ENCODE peak calls at places on chromosomes 13 and 19, in ten cellular contexts. H is GM12864, B is AG09319, S is AG04450, F is heart right ventricle, C is stomach, T is breast epithelium, N is tibial nerve, P is AG10803, X is BJ. M is an unnamed sample.

GRCh38 chr13:21119526-21119925 is 56.8 kb downstream of the SKA3 start:
- DNase-seq in S (no peak), B (no peak), T (no peak), X (no peak), H (no peak), C (no peak), P (no peak), N (no peak), F (no peak), M (no peak)

GRCh38 chr19:4007836-4008539 is 452 bp downstream of the PIAS4 start:
- DNase-seq in X (no peak), B (no peak), H (no peak), T (peak), N (peak), C (no peak), S (no peak), F (no peak), P (no peak), M (no peak)

GRCh38 chr13:20370815-20371421 is 138.8 kb upstream of the GJB6 start:
- DNase-seq in H (no peak), B (no peak), T (no peak), X (no peak), S (no peak), F (no peak), C (no peak), N (no peak), P (no peak), M (no peak)

GRCh38 chr13:40169476-40169875 is 497.0 kb downstream of the FOXO1 start:
- DNase-seq in C (no peak), P (no peak), F (no peak), T (no peak), B (no peak), X (no peak), S (no peak), N (no peak), H (no peak), M (no peak)

GRCh38 chr19:56538761-56539263 is at the start of gene ZFP28:
- DNase-seq in H (no peak), X (no peak), F (peak), S (no peak), C (no peak), N (peak), P (no peak), T (no peak), B (no peak), M (peak)

GRCh38 chr19:47380559-47380958 is 31.4 kb downstream of the DHX34 start:
- DNase-seq in X (no peak), F (no peak), T (no peak), S (no peak), C (no peak), H (no peak), P (no peak), N (no peak), B (no peak), M (no peak)

GRCh38 chr13:52003551-52003950 is 7.7 kb downstream of the ATP7B start:
- DNase-seq in P (no peak), N (no peak), C (no peak), S (no peak), B (no peak), T (no peak), H (no peak), X (no peak), F (no peak), M (no peak)

GRCh38 chr13:98479496-98480003 is 97.4 kb downstream of the STK24 start:
- DNase-seq in T (no peak), X (no peak), S (no peak), B (no peak), H (no peak), N (no peak), P (no peak), F (no peak), C (no peak), M (no peak)

GRCh38 chr19:38785187-38785699 is 3.8 kb upstream of the LGALS7B start:
- DNase-seq in T (no peak), F (no peak), C (no peak), X (no peak), H (no peak), S (no peak), N (no peak), P (no peak), B (no peak), M (no peak)

GRCh38 chr13:113291997-113292862 is 4.8 kb upstream of the LAMP1 start:
- DNase-seq in C (no peak), T (no peak), B (no peak), F (no peak), X (no peak), P (peak), S (no peak), H (no peak), N (no peak), M (no peak)

GRCh38 chr19:10981496-10981895 is 20.7 kb downstream of the SMARCA4 start:
- DNase-seq in X (no peak), F (no peak), H (no peak), P (no peak), C (no peak), S (peak), B (no peak), N (no peak), T (no peak), M (no peak)

GRCh38 chr19:8491574-8491973 is 10.9 kb downstream of the PRAM1 start:
- DNase-seq in C (no peak), B (no peak), X (no peak), F (no peak), S (no peak), P (no peak), T (no peak), H (no peak), N (no peak), M (no peak)

GRCh38 chr13:106302011-106302410 is 233.5 kb downstream of the EFNB2 start:
- DNase-seq in F (no peak), P (no peak), S (no peak), X (no peak), T (no peak), H (no peak), N (no peak), C (no peak), B (no peak), M (no peak)

GRCh38 chr19:7550987-7551761 is 15.7 kb downstream of the PNPLA6 start:
- DNase-seq in N (no peak), C (peak), H (no peak), F (peak), X (no peak), S (no peak), P (no peak), B (no peak), T (peak), M (no peak)

GRCh38 chr19:10678813-10679212 is 22.4 kb upstream of the QTRT1 start:
- DNase-seq in P (no peak), N (no peak), X (no peak), B (no peak), T (no peak), S (no peak), C (no peak), F (no peak), H (no peak), M (no peak)

GRCh38 chr13:80054806-80055205 is 286.1 kb downstream of the SPRY2 start:
- DNase-seq in T (no peak), P (peak), S (no peak), N (no peak), F (no peak), X (no peak), H (no peak), B (no peak), C (no peak), M (no peak)

GRCh38 chr13:43364210-43365041 is 341.0 kb downstream of the DNAJC15 start:
- DNase-seq in F (peak), B (no peak), X (no peak), S (peak), N (no peak), H (no peak), T (no peak), P (peak), C (no peak), M (no peak)

GRCh38 chr19:11168568-11168967 is 13.0 kb upstream of the SPC24 start:
- DNase-seq in F (no peak), N (no peak), X (peak), S (peak), B (peak), P (peak), H (no peak), C (no peak), T (no peak), M (no peak)

GRCh38 chr13:26548251-26548765 is 9.2 kb upstream of the WASF3 start:
- DNase-seq in F (no peak), T (no peak), C (no peak), X (no peak), S (no peak), P (no peak), H (no peak), B (no peak), N (no peak), M (no peak)

GRCh38 chr19:3046621-3047306 is 15.5 kb downstream of the TLE5 start:
- DNase-seq in B (no peak), F (peak), X (no peak), H (no peak), S (no peak), C (no peak), N (peak), P (no peak), T (no peak), M (no peak)

GRCh38 chr13:44050450-44051063 is 170.9 kb downstream of the LACC1 start:
- DNase-seq in T (no peak), P (peak), F (peak), S (no peak), C (no peak), B (peak), H (no peak), X (no peak), N (peak), M (no peak)

GRCh38 chr19:38055655-38056521 is 148.9 kb downstream of the SIPA1L3 start:
- DNase-seq in B (no peak), T (no peak), X (no peak), P (no peak), S (no peak), H (no peak), N (no peak), C (no peak), F (no peak), M (no peak)

GRCh38 chr19:19539738-19540703 is 2.0 kb downstream of the CILP2 start:
- DNase-seq in X (no peak), P (peak), N (no peak), C (peak), B (no peak), H (peak), S (no peak), F (peak), T (no peak), M (no peak)

GRCh38 chr13:19150226-19150625 is 31.4 kb downstream of the TUBA3C start:
- DNase-seq in X (no peak), C (no peak), S (no peak), F (no peak), N (no peak), B (no peak), H (no peak), T (no peak), P (no peak), M (no peak)

GRCh38 chr13:96967248-96967745 is 27.0 kb downstream of the OXGR1 start:
- DNase-seq in H (no peak), C (no peak), X (no peak), B (no peak), T (no peak), N (no peak), F (no peak), S (no peak), P (no peak), M (no peak)

GRCh38 chr13:73198888-73199497 is 140.2 kb downstream of the KLF5 start:
- DNase-seq in F (no peak), X (no peak), T (no peak), B (no peak), C (no peak), N (no peak), H (no peak), S (no peak), P (peak), M (no peak)

GRCh38 chr13:99373436-99373835 is 66.2 kb upstream of the GPR183 start:
- DNase-seq in H (no peak), N (no peak), S (no peak), X (no peak), T (no peak), P (no peak), C (no peak), F (no peak), B (no peak), M (no peak)

GRCh38 chr19:49887653-49888477 is 8.8 kb downstream of the IL4I1 start:
- DNase-seq in T (no peak), X (no peak), P (no peak), S (no peak), B (no peak), C (no peak), H (no peak), N (no peak), F (peak), M (no peak)

DNA sequence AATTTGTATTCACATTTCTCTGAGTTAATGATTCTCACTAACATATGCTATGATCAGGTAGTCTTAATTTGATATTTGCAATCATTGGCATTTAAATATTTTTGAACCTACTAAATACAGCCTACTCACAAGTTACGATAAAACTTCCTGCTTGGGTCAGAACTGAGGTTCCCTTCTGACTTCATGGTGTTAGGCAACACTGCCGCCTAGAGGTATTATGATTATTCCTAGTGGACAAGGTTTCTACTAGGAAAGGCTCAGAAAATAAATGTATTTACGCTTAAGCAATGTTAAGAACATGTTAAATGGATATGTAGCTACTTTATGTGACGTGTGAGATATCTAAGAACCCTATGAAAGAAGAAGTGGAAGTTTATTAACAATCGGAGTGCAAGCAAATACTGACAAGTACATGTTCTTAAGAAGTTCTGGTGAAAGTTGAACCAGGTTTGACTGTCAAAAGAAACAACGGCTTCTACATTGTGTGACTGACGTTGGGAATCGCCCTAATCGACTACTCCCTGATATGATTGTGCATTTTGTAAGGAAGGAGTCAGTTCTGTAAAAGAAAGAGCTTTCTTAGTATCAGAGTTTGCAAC is 1395.8 kb downstream of the SLITRK5 start:
- DNase-seq in F (no peak), N (peak), P (peak), S (no peak), T (no peak), B (no peak), X (no peak), H (no peak), C (no peak), M (no peak)
- TF ChIP-seq CTCF in F (peak), N (peak), P (peak), S (peak), T (no peak), B (peak), X (no peak), H (no peak), C (no peak), M (peak)

GRCh38 chr13:37070956-37071355 is 11.5 kb upstream of the SUPT20H start:
- DNase-seq in C (no peak), X (no peak), P (peak), B (no peak), S (no peak), H (no peak), T (no peak), F (no peak), N (no peak), M (no peak)

GRCh38 chr13:37067874-37068273 is 8.4 kb upstream of the SUPT20H start:
- DNase-seq in T (no peak), H (no peak), N (no peak), X (no peak), S (no peak), P (no peak), F (no peak), C (no peak), B (no peak), M (no peak)

GRCh38 chr13:37070145-37070695 is 10.7 kb upstream of the SUPT20H start:
- DNase-seq in N (no peak), S (no peak), C (no peak), T (no peak), H (no peak), P (no peak), B (no peak), X (no peak), F (no peak), M (no peak)

GRCh38 chr13:37069597-37070103 is 10.2 kb upstream of the SUPT20H start:
- DNase-seq in N (no peak), S (no peak), T (no peak), P (no peak), C (no peak), X (no peak), H (no peak), F (no peak), B (no peak), M (no peak)

DNA sequence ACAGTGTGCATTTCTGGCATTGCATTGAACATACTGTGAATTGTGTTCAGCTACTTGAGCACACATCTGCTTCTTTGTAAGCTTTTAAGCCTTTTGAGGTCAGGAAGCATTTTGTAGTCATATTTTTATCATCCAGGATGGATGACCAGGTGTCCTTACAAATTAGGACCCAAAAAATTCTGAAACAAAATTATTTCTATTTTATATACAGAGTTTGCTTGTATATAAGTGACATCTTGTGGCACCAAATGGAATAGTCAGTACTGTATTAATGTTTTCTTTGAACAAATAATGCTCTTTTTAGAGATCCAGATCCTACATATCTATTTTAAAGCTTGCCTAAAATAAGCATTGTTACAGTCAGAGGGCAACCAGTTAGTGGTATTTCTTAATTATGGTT is 9.5 kb upstream of the SUPT20H start:
- DNase-seq in S (no peak), P (peak), X (no peak), B (no peak), T (no peak), C (no peak), N (no peak), H (no peak), F (no peak), M (no peak)
- TF ChIP-seq CTCF in S (peak), P (peak), X (no peak), B (peak), T (no peak), C (no peak), N (no peak), H (no peak), F (no peak), M (no peak)

DNA sequence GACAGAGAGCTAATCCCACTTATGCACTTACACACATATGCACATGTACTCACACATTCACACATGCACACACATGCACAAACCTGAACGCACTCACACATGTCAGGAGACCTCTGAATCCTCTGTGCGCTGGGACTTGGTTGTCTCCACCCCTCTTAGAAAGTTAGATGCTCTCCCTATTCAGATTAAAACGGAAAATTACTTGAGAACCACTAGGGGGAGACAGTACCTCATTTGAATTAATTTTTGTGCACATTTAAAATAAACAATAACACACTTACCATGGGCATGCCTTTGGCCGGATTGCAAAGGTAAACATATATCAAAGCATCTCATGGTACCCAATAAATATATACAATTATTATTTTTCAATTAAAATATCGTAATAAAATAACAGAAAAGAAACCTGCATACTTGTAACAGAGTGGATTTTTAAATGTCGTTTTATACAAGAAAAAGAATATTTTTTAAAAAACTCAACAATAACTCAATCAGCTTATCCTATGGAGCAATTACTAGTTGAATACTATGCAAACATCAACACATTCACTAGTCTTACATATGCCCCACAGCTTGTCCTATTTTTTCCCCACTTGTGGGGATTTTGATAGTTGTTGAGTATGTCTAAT is 9.5 kb upstream of the LILRB4 start:
- DNase-seq in H (no peak), X (no peak), C (no peak), N (no peak), B (no peak), S (no peak), T (no peak), F (no peak), P (peak), M (no peak)
- TF ChIP-seq CTCF in H (peak), X (peak), C (no peak), N (no peak), B (peak), S (peak), T (no peak), F (peak), P (peak), M (no peak)

GRCh38 chr13:63636231-63636993 is 2220.8 kb upstream of the PCDH20 start:
- DNase-seq in C (no peak), F (no peak), N (no peak), P (no peak), H (no peak), S (no peak), X (no peak), B (no peak), T (no peak), M (no peak)
- TF ChIP-seq CTCF in C (no peak), F (no peak), N (no peak), P (no peak), H (no peak), S (peak), X (peak), B (no peak), T (no peak), M (no peak)

GRCh38 chr19:53812335-53812734 is 11.8 kb downstream of the NLRP12 start:
- DNase-seq in P (no peak), X (no peak), T (no peak), B (no peak), N (no peak), S (no peak), H (no peak), F (no peak), C (no peak), M (no peak)
- TF ChIP-seq CTCF in P (peak), X (peak), T (no peak), B (no peak), N (no peak), S (peak), H (no peak), F (no peak), C (no peak), M (no peak)

GRCh38 chr19:1000095-1000494 is at the start of gene GRIN3B:
- DNase-seq in F (peak), P (peak), B (no peak), N (no peak), C (peak), H (no peak), X (no peak), S (no peak), T (no peak), M (no peak)
- TF ChIP-seq CTCF in F (peak), P (peak), B (peak), N (peak), C (no peak), H (peak), X (peak), S (peak), T (no peak), M (peak)

DNA sequence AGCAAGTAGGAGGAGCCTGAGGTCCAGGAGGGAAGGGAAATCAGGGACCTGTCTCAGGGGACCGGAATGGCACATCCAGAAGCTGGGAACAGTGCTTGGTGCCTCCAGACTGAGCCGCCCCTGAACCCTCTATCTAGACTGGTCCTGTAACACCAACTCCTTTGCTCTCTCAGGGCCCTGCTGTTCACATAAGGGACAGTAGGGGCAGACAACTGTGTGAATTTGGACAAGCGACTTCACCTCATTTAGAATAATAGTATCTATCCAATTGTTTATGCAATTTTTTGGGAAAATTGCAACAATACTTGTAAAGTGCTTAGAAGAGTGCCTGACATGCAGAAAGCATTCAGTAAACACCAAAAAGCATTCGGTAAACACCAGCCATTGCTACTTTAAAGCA is 14.0 kb downstream of the SYMPK start:
- DNase-seq in B (no peak), S (no peak), F (no peak), C (no peak), N (no peak), H (no peak), X (no peak), T (no peak), P (no peak), M (no peak)
- TF ChIP-seq CTCF in B (no peak), S (peak), F (no peak), C (no peak), N (no peak), H (peak), X (peak), T (no peak), P (peak), M (no peak)

DNA sequence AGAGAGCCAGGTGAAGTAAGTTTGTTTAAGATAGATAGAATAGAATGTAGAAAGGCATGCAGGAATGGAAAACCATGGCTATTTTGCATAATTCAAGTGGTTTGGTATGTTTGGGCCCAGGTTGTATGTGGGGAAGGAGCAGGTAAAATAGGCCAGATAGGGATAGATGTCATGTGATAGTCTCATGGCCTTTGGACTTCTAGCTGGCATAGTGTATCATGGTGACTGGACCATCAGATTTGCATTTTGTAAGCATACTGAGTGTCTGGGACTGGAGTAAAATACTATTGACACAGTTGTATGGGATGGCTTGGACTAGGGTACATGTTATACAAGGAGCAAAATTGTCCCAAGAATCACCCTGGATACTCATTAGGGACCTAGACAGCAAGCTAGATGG is 38.9 kb downstream of the COG3 start:
- DNase-seq in C (no peak), S (no peak), P (no peak), T (no peak), N (no peak), H (no peak), X (no peak), B (no peak), F (no peak), M (no peak)
- TF ChIP-seq CTCF in C (no peak), S (no peak), P (no peak), T (no peak), N (no peak), H (no peak), X (no peak), B (no peak), F (no peak), M (no peak)

M was measured in thoracic aorta.